ENCODE peak calls at places on chromosome 11, in six cellular contexts. R is cardiac muscle cell, A is body of pancreas, H is pancreas, V is brain microvascular endothelial cell, K is GM23338. L is an unnamed sample.

GRCh38 chr11:88979641-88980040 is 86.1 kb downstream of the GRM5 start:
- DNase-seq in R (no peak), A (no peak), H (no peak), V (no peak), K (no peak), L (peak; percentile 4)

GRCh38 chr11:26608507-26609146 is 36.6 kb upstream of the MUC15 start:
- DNase-seq in R (no peak), A (no peak), H (no peak), V (no peak), K (no peak), L (no peak)

GRCh38 chr11:3799143-3799542 is 1.8 kb upstream of the NUP98 start:
- DNase-seq in R (no peak), A (no peak), H (no peak), V (no peak), K (no peak), L (no peak)

GRCh38 chr11:10927533-10927932 is 69.7 kb upstream of the ZBED5 start:
- DNase-seq in R (no peak), A (no peak), H (no peak), V (no peak), K (no peak), L (no peak)

GRCh38 chr11:131246589-131247164 is 123.7 kb upstream of the NTM start:
- DNase-seq in R (peak; percentile 80), A (peak; percentile 60), H (peak; percentile 15), V (no peak), K (peak; percentile 93), L (no peak)

GRCh38 chr11:130369713-130370112 is 55.0 kb upstream of the ZBTB44 start:
- DNase-seq in R (no peak), A (no peak), H (no peak), V (no peak), K (no peak), L (no peak)

GRCh38 chr11:116525961-116526495 is 246.8 kb downstream of the BUD13 start:
- DNase-seq in R (no peak), A (no peak), H (no peak), V (no peak), K (no peak), L (no peak)

GRCh38 chr11:119100246-119100959 is 1.2 kb downstream of the DPAGT1 start:
- DNase-seq in R (no peak), A (peak; percentile 40), H (no peak), V (peak; percentile 34), K (peak; percentile 61), L (no peak)

GRCh38 chr11:121523581-121524232 is 70.9 kb upstream of the SORL1-AS1 start:
- DNase-seq in R (no peak), A (no peak), H (no peak), V (no peak), K (no peak), L (no peak)

GRCh38 chr11:90113541-90113940 is 20.9 kb upstream of the NAALAD2 start:
- DNase-seq in R (no peak), A (no peak), H (no peak), V (no peak), K (peak; percentile 18), L (no peak)

GRCh38 chr11:36149538-36150242 is 139.5 kb downstream of the COMMD9 start:
- DNase-seq in R (peak; percentile 12), A (peak; percentile 76), H (peak; percentile 31), V (peak; percentile 99), K (peak; percentile 69), L (peak; percentile 99)

GRCh38 chr11:67705264-67705663 is 30.8 kb upstream of the ALDH3B2 start:
- DNase-seq in R (no peak), A (no peak), H (no peak), V (no peak), K (no peak), L (no peak)

GRCh38 chr11:103671143-103671651 is 365.2 kb upstream of the DDI1 start:
- DNase-seq in R (no peak), A (no peak), H (no peak), V (no peak), K (no peak), L (no peak)
- TF ChIP-seq CTCF in R (no peak), A (no peak), H (no peak), V (peak; percentile 13), K (no peak), L (no peak)

GRCh38 chr11:62127941-62128770 is 4.3 kb downstream of the INCENP start:
- DNase-seq in R (no peak), A (no peak), H (no peak), V (no peak), K (no peak), L (no peak)

GRCh38 chr11:62132188-62132587 is 8.4 kb downstream of the INCENP start:
- DNase-seq in R (no peak), A (no peak), H (no peak), V (no peak), K (no peak), L (peak; percentile 56)

GRCh38 chr11:62130498-62131464 is 7.0 kb downstream of the INCENP start:
- DNase-seq in R (no peak), A (no peak), H (no peak), V (no peak), K (peak; percentile 16), L (no peak)

GRCh38 chr11:62128835-62129234 is 5.0 kb downstream of the INCENP start:
- DNase-seq in R (no peak), A (no peak), H (no peak), V (no peak), K (no peak), L (no peak)

DNA sequence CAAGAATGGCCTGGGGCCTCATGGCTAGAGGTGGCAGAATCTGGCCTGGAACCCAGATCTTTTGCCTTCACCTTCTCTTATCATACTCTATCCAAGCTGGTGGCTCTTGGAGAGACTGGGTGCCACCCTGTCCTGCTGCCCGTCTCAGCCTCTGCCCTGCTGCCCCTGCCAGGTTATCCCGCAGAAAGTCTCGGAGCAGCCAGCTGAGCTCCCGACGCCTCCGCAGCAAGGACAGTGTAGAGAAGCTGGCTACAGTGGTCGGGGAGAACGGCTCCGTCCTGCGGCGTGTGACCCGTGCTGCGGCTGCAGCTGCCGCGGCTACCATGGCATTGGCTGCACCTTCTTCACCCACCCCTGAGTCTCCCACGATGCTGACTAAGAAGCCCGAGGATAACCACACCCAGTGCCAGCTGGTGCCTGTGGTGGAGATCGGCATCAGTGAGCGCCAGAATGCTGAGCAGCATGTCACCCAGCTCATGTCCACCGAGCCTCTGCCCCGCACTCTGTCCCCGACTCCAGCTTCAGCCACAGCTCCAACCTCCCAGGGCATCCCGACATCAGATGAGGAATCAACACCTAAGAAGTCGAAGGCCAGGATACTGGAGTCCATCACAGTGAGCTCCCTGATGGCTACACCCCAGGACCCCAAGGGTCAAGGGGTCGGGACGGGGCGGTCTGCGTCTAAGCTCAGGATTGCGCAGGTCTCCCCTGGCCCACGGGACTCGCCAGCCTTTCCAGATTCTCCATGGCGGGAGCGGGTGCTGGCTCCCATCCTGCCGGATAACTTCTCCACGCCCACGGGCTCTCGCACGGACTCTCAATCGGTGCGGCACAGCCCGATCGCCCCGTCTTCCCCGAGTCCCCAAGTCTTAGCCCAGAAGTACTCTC is 6.0 kb downstream of the INCENP start:
- DNase-seq in R (no peak), A (no peak), H (no peak), V (no peak), K (no peak), L (no peak)
- H3K27ac ChIP-seq in R (no peak overlapping the region), A (no peak overlapping the region), H (no peak overlapping the region), V (no peak overlapping the region), K (no peak overlapping the region), L (peak overlapping the region; percentile 5)

DNA sequence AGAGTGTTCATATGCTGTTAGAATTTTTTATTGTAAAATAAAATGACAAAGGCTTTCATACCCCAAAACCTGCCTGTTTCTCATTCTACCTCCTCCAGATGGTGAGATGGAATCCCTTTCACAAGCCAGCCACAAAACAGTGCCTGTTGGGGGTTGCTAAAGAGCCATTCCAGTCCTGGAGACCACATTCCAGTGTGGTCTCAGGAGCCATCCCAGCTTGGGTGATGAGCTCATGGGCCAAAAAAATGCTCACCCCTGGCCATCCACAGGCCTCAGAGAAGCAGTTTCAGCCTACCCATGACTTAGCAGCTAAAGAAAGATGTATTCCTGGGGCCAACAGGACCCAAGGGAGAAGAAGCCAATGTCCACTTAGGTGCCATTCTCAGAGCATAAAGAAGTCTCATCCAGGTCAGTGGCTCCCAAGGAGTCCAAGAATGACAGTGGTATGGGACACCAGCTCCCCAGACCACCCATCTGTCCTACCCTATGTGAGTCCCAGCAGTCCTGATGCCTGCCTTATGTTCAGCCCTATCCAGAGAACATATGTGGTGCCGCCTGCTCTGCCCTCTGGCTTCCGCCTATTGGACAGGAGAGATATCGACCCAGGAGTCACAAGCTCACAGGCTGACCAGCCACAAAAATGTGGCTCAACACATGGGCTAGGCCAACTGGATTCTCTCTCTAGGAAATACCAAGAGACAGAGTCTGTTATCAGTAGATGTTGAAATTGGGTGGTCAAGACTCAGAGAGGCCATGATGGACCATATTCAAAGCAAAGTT is 26.4 kb downstream of the C11orf91 start:
- DNase-seq in R (no peak), A (no peak), H (no peak), V (peak; percentile 63), K (no peak), L (no peak)
- TF ChIP-seq CTCF in R (no peak), A (no peak), H (no peak), V (no peak), K (no peak), L (no peak)

GRCh38 chr11:9529333-9529648 is 44.2 kb upstream of the WEE1 start:
- DNase-seq in R (peak; percentile 44), A (peak; percentile 20), H (peak; percentile 37), V (no peak), K (no peak), L (peak; percentile 32)

GRCh38 chr11:9528573-9529332 is 44.7 kb upstream of the WEE1 start:
- DNase-seq in R (peak; percentile 23), A (no peak), H (no peak), V (no peak), K (no peak), L (no peak)

GRCh38 chr11:9528141-9528511 is 45.3 kb upstream of the WEE1 start:
- DNase-seq in R (no peak), A (no peak), H (no peak), V (no peak), K (no peak), L (no peak)

GRCh38 chr11:9525116-9525515 is 48.4 kb upstream of the WEE1 start:
- DNase-seq in R (no peak), A (no peak), H (no peak), V (no peak), K (no peak), L (no peak)

GRCh38 chr11:9527481-9528140 is 45.9 kb upstream of the WEE1 start:
- DNase-seq in R (no peak), A (peak; percentile 20), H (no peak), V (peak; percentile 63), K (no peak), L (no peak)
- H3K27ac ChIP-seq in R (peak overlapping the region; percentile 91), A (peak overlapping the region; percentile 20), H (no peak overlapping the region), V (peak overlapping the region; percentile 63), K (peak overlapping the region; percentile 32), L (peak overlapping the region; percentile 81)

DNA sequence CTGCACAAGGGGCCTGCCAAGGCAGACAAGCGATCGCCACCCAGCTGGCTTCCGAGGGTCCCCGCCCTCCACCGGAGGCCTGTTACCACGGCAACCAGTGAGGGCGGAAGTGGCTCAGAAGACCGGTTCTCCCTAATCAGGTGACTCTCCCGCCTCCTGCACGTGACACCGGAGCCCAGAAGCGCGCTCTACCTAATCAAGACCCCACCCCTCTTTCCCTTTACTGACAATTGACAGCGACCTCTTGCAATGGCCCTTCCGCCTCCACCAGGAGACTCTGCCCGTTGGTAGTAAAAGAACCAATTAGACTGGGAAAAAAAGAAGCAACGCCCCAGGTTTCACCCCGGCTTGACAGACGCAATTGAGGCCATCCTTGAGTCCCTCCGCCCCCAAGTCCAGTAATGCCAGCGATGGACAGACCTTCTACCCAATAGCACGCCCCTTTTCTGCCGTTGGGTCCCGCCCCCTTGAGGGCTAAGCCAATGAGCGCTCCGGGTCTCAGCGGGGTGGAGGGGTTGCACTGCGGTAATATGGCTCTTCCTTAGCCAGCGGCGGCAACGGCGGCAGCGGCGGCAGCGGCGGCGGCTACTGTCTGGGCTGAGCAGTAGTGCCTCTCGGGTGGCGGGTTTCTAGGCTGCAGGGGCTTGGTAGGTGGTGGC is at the start of gene UVRAG:
- DNase-seq in R (peak; percentile 100), A (peak; percentile 99), H (peak; percentile 99), V (peak; percentile 100), K (peak; percentile 99), L (peak; percentile 100)
- TF ChIP-seq CTCF in R (no peak), A (peak; percentile 29), H (peak; percentile 24), V (no peak), K (no peak), L (no peak)